ENCODE peak calls at places on chromosomes 13 and 19, in nine cellular contexts. O is HuH-7; W is stimulated activated CD8-positive, alpha-beta memory T cell treated with anti-CD3 and anti-CD28 coated beads, Interleukin-7, amount 100 ng/mL, for 1 hour; C is left ventricle myocardium inferior; H is nephron progenitor cell; I is CD4-positive, alpha-beta memory T cell; K is kidney glomerular epithelial cell; T is NCI-H2081; E is activated CD8-positive, alpha-beta memory T cell treated with anti-CD3 and anti-CD28 coated beads for 48 hours. P is an unnamed sample.
A peak's percentile ranks its signal among the peaks of the same experiment; 100 is the strongest.

GRCh38 chr19:46461537-46461936 is 9.8 kb downstream of the PNMA8A start:
- DNase-seq in E (no peak), O (no peak), T (no peak), W (no peak), H (no peak), C (no peak), K (no peak), I (no peak), P (no peak)

GRCh38 chr19:19113040-19113541 is 25.2 kb downstream of the TMEM161A start:
- DNase-seq in I (no peak), E (no peak), W (no peak), O (peak; percentile 68), H (peak; percentile 49), T (no peak), C (no peak), K (peak; percentile 27), P (no peak)

GRCh38 chr13:52454459-52454824 is 836 bp upstream of the CKAP2 start:
- DNase-seq in W (no peak), E (no peak), C (no peak), H (no peak), K (no peak), O (peak; percentile 14), I (no peak), T (peak; percentile 39), P (no peak)

GRCh38 chr13:105774739-105775460 is 760.6 kb downstream of the EFNB2 start:
- DNase-seq in E (no peak), K (peak; percentile 97), C (no peak), T (no peak), W (no peak), O (no peak), H (no peak), I (no peak), P (no peak)

GRCh38 chr19:46489445-46490272 is 6.0 kb downstream of the PNMA8B start:
- DNase-seq in W (no peak), K (peak; percentile 42), E (no peak), T (no peak), O (no peak), H (peak; percentile 65), I (no peak), C (peak; percentile 55), P (peak; percentile 30)

GRCh38 chr13:33188093-33188882 is 97.3 kb downstream of the STARD13 start:
- DNase-seq in T (no peak), O (no peak), E (no peak), I (no peak), H (no peak), C (no peak), K (peak; percentile 6), W (no peak), P (no peak)

GRCh38 chr13:73060251-73061160 is 1.7 kb downstream of the KLF5 start:
- DNase-seq in T (no peak), O (no peak), C (no peak), E (no peak), H (peak; percentile 12), I (no peak), W (no peak), K (peak; percentile 56), P (peak; percentile 5)

GRCh38 chr13:112738606-112739005 is 48.8 kb downstream of the ATP11A start:
- DNase-seq in C (no peak), T (no peak), O (no peak), I (no peak), W (no peak), K (no peak), E (no peak), H (no peak), P (no peak)

GRCh38 chr13:80039000-80039399 is 301.9 kb downstream of the SPRY2 start:
- DNase-seq in E (no peak), I (no peak), T (no peak), H (no peak), O (no peak), C (no peak), W (no peak), K (no peak), P (no peak)

GRCh38 chr13:77480071-77480470 is 55.4 kb upstream of the SCEL start:
- DNase-seq in E (no peak), T (no peak), C (no peak), W (no peak), I (no peak), H (peak; percentile 16), O (no peak), K (no peak), P (no peak)